ENCODE peak calls at places on chromosomes 7 and 10, in five cellular contexts. J is fibroblast of the conjunctiva, S is WTC11, V is mesenchymal stem cell, I is iris pigment epithelial cell. A is an unnamed sample.
A peak's percentile ranks its signal among the peaks of the same experiment; 100 is the strongest.

GRCh38 chr10:11578802-11579255 is 32.6 kb downstream of the USP6NL start:
- DNase-seq in I (no peak), J (no peak), V (no peak), S (no peak), A (no peak)

GRCh38 chr7:134058980-134059379 is 68.2 kb upstream of the LRGUK start:
- DNase-seq in I (peak; percentile 5), V (no peak), J (no peak), S (no peak), A (no peak)

GRCh38 chr10:30300728-30301127 is 48.4 kb downstream of the MTPAP start:
- DNase-seq in S (no peak), J (no peak), V (no peak), I (no peak), A (no peak)

GRCh38 chr10:76336213-76336963 is 905.0 kb downstream of the LRMDA start:
- DNase-seq in I (no peak), J (no peak), S (no peak), V (peak; percentile 87), A (no peak)

GRCh38 chr10:52526251-52526823 is 212.3 kb downstream of the DKK1 start:
- DNase-seq in J (no peak), I (peak; percentile 53), V (peak; percentile 38), S (no peak), A (no peak)

GRCh38 chr7:75033064-75033463 is 40.5 kb downstream of the RCC1L start:
- DNase-seq in S (peak; percentile 67), V (no peak), J (no peak), I (no peak), A (no peak)

GRCh38 chr10:93437000-93437945 is 44.9 kb downstream of the MYOF start:
- DNase-seq in V (peak; percentile 100), J (peak; percentile 98), S (peak; percentile 43), I (peak; percentile 100), A (peak; percentile 98)

GRCh38 chr10:9613338-9613737 is 1404.3 kb upstream of the CELF2 start:
- DNase-seq in J (no peak), S (no peak), V (no peak), I (peak; percentile 58), A (no peak)

GRCh38 chr10:43162604-43163003 is 24.4 kb downstream of the CSGALNACT2 start:
- DNase-seq in S (no peak), I (no peak), V (no peak), J (no peak), A (no peak)